ENCODE peak calls at places on chromosomes 16 and 17, in four cellular contexts. R, N, Z and G are unnamed samples.
A peak's percentile ranks its signal among the peaks of the same experiment; 100 is the strongest.

GRCh38 chr17:64385187-64386083 is 5.2 kb downstream of the PECAM1 start:
- DNase-seq in R (peak; percentile 85), N (peak; percentile 46), Z (peak; percentile 73), G (peak; percentile 77)

GRCh38 chr17:81666092-81666341 is 388 bp downstream of the OXLD1 start:
- DNase-seq in R (no peak), Z (no peak), N (no peak), G (no peak)

GRCh38 chr16:87853411-87854052 is 15.8 kb downstream of the SLC7A5 start:
- DNase-seq in Z (peak; percentile 97), N (peak; percentile 79), R (peak; percentile 94), G (peak; percentile 95)

GRCh38 chr17:76556759-76557367 is 17.0 kb downstream of the PRCD start:
- DNase-seq in N (no peak), Z (no peak), R (peak; percentile 66), G (no peak)

GRCh38 chr16:2467301-2468141 is 3.6 kb upstream of the NTN3 start:
- DNase-seq in R (peak; percentile 29), N (peak; percentile 41), Z (peak; percentile 75), G (peak; percentile 82)

GRCh38 chr17:31830971-31831755 is 27.9 kb downstream of the COPRS start:
- DNase-seq in R (no peak), Z (no peak), N (no peak), G (no peak)

GRCh38 chr17:50064253-50064991 is 8.5 kb downstream of the ITGA3 start:
- DNase-seq in Z (peak; percentile 69), N (peak; percentile 86), R (peak; percentile 96), G (peak; percentile 90)

GRCh38 chr17:20935740-20936139 is 107.1 kb downstream of the USP22 start:
- DNase-seq in Z (no peak), R (peak; percentile 96), N (no peak), G (peak; percentile 60)

GRCh38 chr17:75535119-75535537 is 9.6 kb downstream of the LLGL2 start:
- DNase-seq in R (no peak), Z (no peak), N (no peak), G (no peak)

GRCh38 chr17:77869665-77870132 is 88.8 kb upstream of the TNRC6C start:
- DNase-seq in Z (no peak), R (no peak), N (no peak), G (no peak)

GRCh38 chr17:44934745-44935105 is 12.8 kb downstream of the KIF18B start:
- DNase-seq in R (no peak), N (no peak), Z (no peak), G (no peak)

DNA sequence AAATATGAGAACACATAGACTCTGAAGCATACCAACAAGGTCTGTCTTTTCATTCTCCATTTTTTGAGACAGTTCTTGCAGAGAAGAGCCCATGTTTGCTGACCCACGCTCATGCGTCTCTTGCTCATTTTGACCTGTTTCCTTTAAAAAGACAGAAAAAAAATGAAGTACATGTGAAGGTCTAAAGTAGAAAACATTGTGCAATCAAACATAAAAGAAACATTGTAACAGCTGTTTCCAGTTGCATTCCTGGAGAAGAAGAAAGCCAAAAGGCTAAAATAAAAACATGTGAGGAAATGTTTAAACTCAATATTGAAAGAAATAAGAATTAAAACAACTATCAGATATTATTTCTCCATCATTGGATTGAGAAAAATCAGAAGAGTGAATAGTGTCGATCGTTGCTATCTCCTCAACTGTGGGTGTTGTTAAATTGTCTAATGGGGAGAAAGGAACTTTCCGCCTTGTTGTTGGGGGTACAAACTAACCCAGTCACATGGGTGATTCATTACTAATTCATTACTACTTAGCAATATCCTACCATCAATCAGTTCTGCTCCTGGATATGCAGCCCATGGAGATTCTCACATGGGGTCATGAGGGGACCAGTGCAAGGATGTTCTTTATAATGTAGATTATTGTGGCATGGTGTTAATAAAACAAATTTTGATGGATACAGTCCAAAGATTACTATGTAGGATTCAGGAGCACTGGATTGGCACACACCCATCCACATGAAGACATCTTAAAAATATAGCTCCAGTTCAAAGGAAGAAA is 9.5 kb downstream of the ABCA9 start:
- DNase-seq in N (no peak), R (no peak), Z (no peak), G (no peak)
- H3K27ac ChIP-seq in N (no peak overlapping the region), R (no peak overlapping the region), Z (no peak overlapping the region), G (no peak overlapping the region)

GRCh38 chr17:2058521-2059124 is 3.7 kb downstream of the HIC1 start:
- DNase-seq in Z (peak; percentile 57), R (no peak), N (no peak), G (no peak)
- TF ChIP-seq CTCF in Z (peak; percentile 50), R (peak; percentile 43), N (peak; percentile 67), G (peak; percentile 43)

DNA sequence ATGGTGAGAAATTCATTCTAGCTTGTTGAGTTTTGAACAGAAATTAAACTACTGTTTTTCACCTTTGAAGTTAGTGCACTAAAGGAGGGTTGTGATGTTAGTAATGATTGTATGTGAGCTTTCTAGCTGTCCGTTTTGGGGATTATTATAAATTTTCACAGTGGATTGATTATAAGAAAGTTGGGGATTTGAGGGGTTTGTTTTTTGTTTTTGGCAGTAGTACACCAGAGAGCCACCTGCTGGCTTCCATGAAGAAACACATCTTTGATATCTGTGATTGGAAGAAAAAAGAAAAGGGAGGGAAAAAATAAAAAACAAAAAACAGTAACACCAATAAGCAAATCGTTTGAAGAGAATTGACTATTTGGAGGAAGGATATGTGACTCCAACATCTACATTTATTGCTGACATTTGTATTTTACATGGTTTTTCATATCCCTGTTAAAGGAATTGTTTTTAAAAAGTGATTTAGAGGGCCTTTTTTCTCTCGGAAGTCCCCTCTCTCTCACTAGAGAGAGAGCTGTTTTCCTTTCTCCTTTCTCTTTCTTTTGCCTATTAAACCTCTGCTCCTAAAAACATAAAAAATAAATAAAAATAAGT is 1469.5 kb upstream of the GOT2 start:
- DNase-seq in N (no peak), R (peak; percentile 2), Z (no peak), G (peak; percentile 5)
- H3K27ac ChIP-seq in N (no peak overlapping the region), R (no peak overlapping the region), Z (no peak overlapping the region), G (no peak overlapping the region)

GRCh38 chr17:71301063-71301462 is 819.8 kb upstream of the SOX9 start:
- DNase-seq in N (no peak), R (no peak), Z (no peak), G (no peak)

GRCh38 chr17:71302721-71303549 is 817.9 kb upstream of the SOX9 start:
- DNase-seq in N (peak; percentile 12), Z (no peak), R (peak; percentile 93), G (no peak)

GRCh38 chr17:71304498-71305158 is 816.2 kb upstream of the SOX9 start:
- DNase-seq in Z (no peak), N (no peak), R (no peak), G (no peak)
- TF ChIP-seq CTCF in Z (no peak), N (peak; percentile 54), R (no peak), G (no peak)

GRCh38 chr17:46190763-46191162 is 2.5 kb downstream of the KANSL1 start:
- DNase-seq in Z (no peak), N (no peak), R (no peak), G (no peak)
- H3K27ac ChIP-seq in Z (peak overlapping the region; percentile 99), N (no peak overlapping the region), R (peak overlapping the region; percentile 80), G (no peak overlapping the region)